ENCODE peak calls at places on chromosomes 3 and 15, in six cellular contexts. I, C, N, H, Y and J are unnamed samples.

GRCh38 chr15:25251700-25252390 is 187.0 kb downstream of the UBE3A start:
- DNase-seq in H (no peak), I (no peak), N (no peak), Y (no peak), C (no peak), J (no peak)

GRCh38 chr3:31009881-31010280 is 115.4 kb upstream of the GADL1 start:
- DNase-seq in Y (no peak), H (no peak), C (no peak), I (no peak), N (no peak), J (no peak)

GRCh38 chr3:31132132-31132769 is 237.8 kb upstream of the GADL1 start:
- DNase-seq in H (peak; percentile 74), C (peak; percentile 3), I (no peak), N (peak; percentile 58), Y (peak; percentile 2), J (no peak)

GRCh38 chr3:53160660-53161344 is at the start of gene PRKCD:
- DNase-seq in Y (peak; percentile 39), H (peak; percentile 85), C (peak; percentile 26), N (peak; percentile 46), I (peak; percentile 74), J (peak; percentile 94)

GRCh38 chr3:73510298-73510697 is 114.4 kb downstream of the PDZRN3 start:
- DNase-seq in I (no peak), N (no peak), C (no peak), Y (no peak), H (no peak), J (no peak)

GRCh38 chr3:35544976-35545375 is 94.3 kb upstream of the ARPP21 start:
- DNase-seq in C (no peak), N (no peak), H (no peak), I (no peak), Y (no peak), J (no peak)

GRCh38 chr3:78660958-78661357 is 1106.8 kb downstream of the ROBO1 start:
- DNase-seq in I (no peak), H (peak; percentile 38), Y (no peak), N (no peak), C (no peak), J (no peak)

GRCh38 chr3:66539466-66539989 is 38.7 kb upstream of the LRIG1 start:
- DNase-seq in N (no peak), H (no peak), Y (no peak), C (no peak), I (no peak), J (no peak)

GRCh38 chr3:129702934-129703712 is 96.6 kb upstream of the PLXND1 start:
- DNase-seq in C (no peak), I (no peak), H (peak; percentile 42), N (no peak), Y (no peak), J (no peak)

GRCh38 chr15:77633913-77634265 is 1.2 kb upstream of the LINGO1 start:
- DNase-seq in H (no peak), C (no peak), I (no peak), Y (no peak), N (no peak), J (no peak)

GRCh38 chr3:58899159-58899952 is 150.5 kb downstream of the CFAP20DC start:
- DNase-seq in Y (no peak), C (no peak), N (peak; percentile 68), H (peak; percentile 5), I (peak; percentile 78), J (peak; percentile 8)

GRCh38 chr3:21934576-21934975 is 183.6 kb upstream of the ZNF385D start:
- DNase-seq in Y (no peak), I (no peak), N (no peak), C (no peak), H (no peak), J (no peak)

GRCh38 chr15:80507638-80508316 is 103.6 kb downstream of the ARNT2 start:
- DNase-seq in N (no peak), I (no peak), Y (peak; percentile 82), C (no peak), H (peak; percentile 87), J (no peak)

GRCh38 chr3:113695818-113696645 is at the start of gene USF3:
- DNase-seq in H (peak; percentile 45), C (peak; percentile 81), N (no peak), I (peak; percentile 75), Y (no peak), J (peak; percentile 68)

GRCh38 chr15:90388462-90389182 is 580 bp downstream of the IQGAP1 start:
- DNase-seq in C (no peak), H (peak; percentile 50), Y (no peak), I (peak; percentile 62), N (no peak), J (peak; percentile 72)

GRCh38 chr3:15286022-15286421 is 46.4 kb downstream of the SH3BP5 start:
- DNase-seq in I (no peak), H (no peak), Y (no peak), N (no peak), C (no peak), J (no peak)

GRCh38 chr3:190175490-190175889 is 54.8 kb upstream of the P3H2 start:
- DNase-seq in C (no peak), N (no peak), I (no peak), H (peak; percentile 44), Y (no peak), J (no peak)

GRCh38 chr3:100067589-100067988 is 46.7 kb downstream of the FILIP1L start:
- DNase-seq in H (no peak), N (no peak), Y (no peak), I (no peak), C (no peak), J (no peak)

GRCh38 chr3:129009266-129009665 is 8.2 kb downstream of the EFCC1 start:
- DNase-seq in C (no peak), N (no peak), H (no peak), I (no peak), Y (no peak), J (no peak)

GRCh38 chr3:193796089-193796488 is 203.1 kb downstream of the OPA1 start:
- DNase-seq in I (no peak), C (no peak), N (no peak), Y (no peak), H (no peak), J (peak; percentile 33)

GRCh38 chr3:42572278-42572677 is 9.5 kb downstream of the SEC22C start:
- DNase-seq in H (peak; percentile 46), Y (no peak), C (no peak), I (no peak), N (no peak), J (peak; percentile 42)

GRCh38 chr3:170429050-170429449 is 10.4 kb downstream of the CLDN11 start:
- DNase-seq in I (peak; percentile 13), N (no peak), Y (no peak), H (no peak), C (no peak), J (no peak)

GRCh38 chr15:57649138-57649537 is 57.4 kb upstream of the POLR2M start:
- DNase-seq in I (no peak), Y (no peak), N (no peak), H (peak; percentile 81), C (no peak), J (no peak)

GRCh38 chr15:62115847-62116246 is 49.1 kb downstream of the C2CD4A start:
- DNase-seq in Y (no peak), H (no peak), I (no peak), N (no peak), C (no peak), J (no peak)

GRCh38 chr15:99450896-99451358 is 114.9 kb upstream of the MEF2A start:
- DNase-seq in H (peak; percentile 75), I (peak; percentile 60), Y (no peak), C (peak; percentile 71), N (no peak), J (peak; percentile 78)

GRCh38 chr3:168615489-168616020 is 519.8 kb upstream of the GOLIM4 start:
- DNase-seq in Y (no peak), N (no peak), I (no peak), C (no peak), H (no peak), J (no peak)

GRCh38 chr15:74889390-74889881 is 406 bp upstream of the MPI start:
- DNase-seq in H (peak; percentile 33), I (no peak), C (no peak), Y (no peak), N (no peak), J (peak; percentile 63)

GRCh38 chr3:51988286-51989146 is 5.2 kb downstream of the ACY1 start:
- DNase-seq in C (no peak), N (no peak), I (no peak), Y (no peak), H (no peak), J (no peak)

GRCh38 chr3:17967953-17968352 is 225.5 kb upstream of the TBC1D5 start:
- DNase-seq in H (no peak), Y (no peak), I (no peak), C (no peak), N (no peak), J (no peak)

GRCh38 chr3:277873-278272 is 81.3 kb downstream of the CHL1 start:
- DNase-seq in I (no peak), Y (no peak), N (no peak), H (no peak), C (no peak), J (no peak)

GRCh38 chr3:17195192-17195611 is 310.4 kb downstream of the PLCL2 start:
- DNase-seq in H (peak; percentile 27), I (peak; percentile 11), N (no peak), Y (no peak), C (peak; percentile 46), J (no peak)